ENCODE peak calls at places on chromosome 6, in six cellular contexts. G is gastrocnemius medialis, B is stomach, E is uterus, C is prostate gland, P is spleen. T is an unnamed sample.

GRCh38 chr6:40386200-40386599 is 201.0 kb downstream of the LRFN2 start:
- DNase-seq in G (no peak), B (no peak), E (no peak), C (no peak), P (no peak), T (no peak)

GRCh38 chr6:137349856-137350830 is 131.0 kb upstream of the IFNGR1 start:
- DNase-seq in G (no peak), B (no peak), E (no peak), C (no peak), P (no peak), T (no peak)

GRCh38 chr6:3309391-3310050 is 50.8 kb downstream of the PSMG4 start:
- DNase-seq in G (no peak), B (no peak), E (no peak), C (no peak), P (peak; percentile 62), T (no peak)

GRCh38 chr6:170162011-170162770 is 128.7 kb downstream of the DLL1 start:
- DNase-seq in G (no peak), B (no peak), E (no peak), C (no peak), P (peak; percentile 70), T (no peak)

GRCh38 chr6:26295691-26296555 is 69.1 kb upstream of the BTN3A2 start:
- DNase-seq in G (peak; percentile 65), B (peak; percentile 30), E (no peak), C (no peak), P (no peak), T (no peak)

GRCh38 chr6:129632081-129632758 is 77.8 kb downstream of the ARHGAP18 start:
- DNase-seq in G (no peak), B (no peak), E (no peak), C (no peak), P (no peak), T (no peak)

GRCh38 chr6:105443941-105444340 is 41.1 kb upstream of the PREP start:
- DNase-seq in G (no peak), B (no peak), E (no peak), C (no peak), P (no peak), T (no peak)

GRCh38 chr6:37319856-37320255 is 33.9 kb upstream of the RNF8 start:
- DNase-seq in G (no peak), B (no peak), E (no peak), C (no peak), P (no peak), T (no peak)

GRCh38 chr6:15026832-15027231 is 219.0 kb upstream of the JARID2 start:
- DNase-seq in G (no peak), B (peak; percentile 44), E (no peak), C (peak; percentile 65), P (no peak), T (no peak)

GRCh38 chr6:24069546-24069945 is 56.5 kb upstream of the NRSN1 start:
- DNase-seq in G (no peak), B (no peak), E (no peak), C (no peak), P (no peak), T (no peak)

GRCh38 chr6:43812850-43813584 is 43.0 kb downstream of the VEGFA start:
- DNase-seq in G (peak; percentile 72), B (peak; percentile 68), E (no peak), C (no peak), P (no peak), T (no peak)

GRCh38 chr6:36615018-36615761 is 21.0 kb downstream of the SRSF3 start:
- DNase-seq in G (peak; percentile 79), B (no peak), E (peak; percentile 45), C (no peak), P (no peak), T (peak; percentile 86)

GRCh38 chr6:41707565-41708200 is 27.7 kb downstream of the TFEB start:
- DNase-seq in G (peak; percentile 72), B (no peak), E (no peak), C (no peak), P (peak; percentile 90), T (no peak)

GRCh38 chr6:26330835-26331808 is 33.9 kb upstream of the BTN3A2 start:
- DNase-seq in G (no peak), B (no peak), E (no peak), C (no peak), P (no peak), T (no peak)

GRCh38 chr6:163086563-163086895 is 328.0 kb upstream of the QKI start:
- DNase-seq in G (no peak), B (no peak), E (no peak), C (no peak), P (no peak), T (no peak)

GRCh38 chr6:15017803-15018202 is 228.1 kb upstream of the JARID2 start:
- DNase-seq in G (no peak), B (no peak), E (no peak), C (no peak), P (no peak), T (no peak)

GRCh38 chr6:42984924-42985475 is 630 bp downstream of the PPP2R5D start:
- DNase-seq in G (no peak), B (no peak), E (no peak), C (no peak), P (no peak), T (no peak)

GRCh38 chr6:169159331-169159730 is 94.3 kb downstream of the THBS2 start:
- DNase-seq in G (no peak), B (no peak), E (no peak), C (no peak), P (no peak), T (no peak)

GRCh38 chr6:143328885-143329284 is 121.6 kb downstream of the ADAT2 start:
- DNase-seq in G (no peak), B (no peak), E (no peak), C (no peak), P (no peak), T (no peak)

DNA sequence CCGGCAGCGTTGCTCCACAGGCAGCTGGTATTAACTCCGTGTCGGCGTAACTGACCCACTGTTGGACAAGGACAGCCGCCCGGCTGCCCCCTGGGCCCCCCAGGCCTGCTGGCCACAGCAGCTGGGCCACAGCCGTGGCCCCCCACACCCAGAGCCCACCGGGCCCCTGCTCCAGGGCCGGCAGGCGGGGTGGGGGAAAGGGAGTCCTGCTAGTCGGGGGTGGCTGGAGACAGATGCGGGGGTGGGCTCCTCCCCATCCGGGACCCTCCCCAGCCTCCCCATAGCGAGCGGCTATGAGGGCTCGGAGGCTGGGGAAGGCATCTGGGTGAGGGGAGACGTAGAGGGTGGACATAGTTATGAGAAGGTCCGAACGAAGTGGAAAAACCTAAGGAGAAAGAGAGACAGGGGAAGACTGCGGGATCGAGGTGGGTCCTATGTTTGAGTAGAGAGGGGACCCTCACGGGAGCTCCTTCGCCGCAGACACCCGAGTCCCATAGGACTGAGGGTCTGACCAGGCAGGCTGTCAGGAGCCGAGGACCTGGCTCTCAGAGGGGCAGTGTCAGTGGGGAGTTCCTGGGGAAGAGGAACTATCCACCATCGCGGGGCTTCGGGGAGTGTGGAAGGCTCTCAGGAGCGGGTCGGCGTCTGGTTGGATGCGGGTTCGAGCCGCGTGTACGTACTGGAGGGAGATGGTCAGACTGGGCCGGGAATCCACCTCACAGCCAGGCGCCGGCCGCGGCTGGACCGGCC is 511 bp downstream of the VARS1 start:
- DNase-seq in G (no peak), B (no peak), E (peak; percentile 38), C (peak; percentile 24), P (peak; percentile 84), T (no peak)
- TF ChIP-seq POLR2A in G (no peak), B (no peak), E (no peak), C (no peak), P (no peak), T (no peak)

GRCh38 chr6:33974030-33974429 is 170.2 kb upstream of the MLN start:
- DNase-seq in G (no peak), B (no peak), E (no peak), C (no peak), P (no peak), T (peak; percentile 6)
- TF ChIP-seq CTCF in G (no peak), B (no peak), E (no peak), C (no peak), P (no peak), T (no peak)

DNA sequence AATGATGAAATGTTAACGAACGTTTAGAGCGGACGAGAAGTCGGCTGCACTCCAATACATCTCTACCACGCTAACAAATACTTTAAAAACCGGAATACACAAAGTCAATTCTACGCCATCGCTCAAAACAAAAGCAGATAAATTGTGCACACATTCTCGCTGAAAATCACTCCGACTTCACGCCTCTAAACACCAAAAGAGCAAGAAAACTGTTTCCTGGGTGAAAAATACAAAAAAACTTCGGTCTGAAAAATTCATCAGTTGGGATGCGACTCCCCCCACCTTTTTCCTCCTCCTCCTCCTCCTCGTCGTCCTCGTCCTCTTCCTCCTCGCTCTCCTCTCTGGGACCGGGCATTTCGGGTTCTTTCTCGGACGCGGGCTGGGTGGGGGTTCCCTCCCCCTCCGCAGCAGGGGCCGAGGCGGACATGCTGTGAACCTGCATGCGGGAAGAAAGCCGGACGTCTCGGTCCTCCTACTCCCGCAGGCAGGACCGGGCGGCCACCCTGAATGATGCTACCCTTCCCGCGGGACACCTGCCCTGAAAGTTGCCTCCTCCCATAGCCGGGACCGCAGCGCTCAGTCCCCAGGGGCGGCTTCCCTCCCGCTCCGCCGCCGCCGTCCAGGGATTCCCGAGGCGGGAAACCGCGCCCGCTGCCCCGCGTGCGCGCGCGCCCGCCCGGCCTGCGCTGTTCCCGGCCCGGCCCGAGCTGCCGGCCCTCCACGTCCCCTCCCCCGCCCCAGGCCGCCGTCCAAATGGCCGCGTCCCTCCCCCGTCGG is 581 bp downstream of the DEK start:
- DNase-seq in G (peak; percentile 66), B (peak; percentile 74), E (no peak), C (peak; percentile 63), P (peak; percentile 90), T (no peak)
- TF ChIP-seq POLR2A in G (no peak), B (no peak), E (no peak), C (no peak), P (no peak), T (no peak)

GRCh38 chr6:112282217-112282616 is 27.9 kb upstream of the LAMA4 start:
- DNase-seq in G (no peak), B (no peak), E (peak; percentile 72), C (no peak), P (no peak), T (no peak)
- TF ChIP-seq CTCF in G (no peak), B (no peak), E (no peak), C (no peak), P (no peak), T (no peak)